ENCODE peak calls at places on chromosomes 12 and 14, in ten cellular contexts. D, U, H, Q, O, P, M, E, X and G are unnamed samples.

GRCh38 chr14:61525293-61526011 is 169.9 kb upstream of the HIF1A start:
- DNase-seq in D (no peak), U (no peak), H (peak; percentile 87), Q (no peak), O (peak; percentile 63), P (no peak), M (peak; percentile 65), E (peak; percentile 67), X (peak; percentile 64), G (peak; percentile 100)

GRCh38 chr12:32533971-32534590 is 134.7 kb downstream of the FGD4 start:
- DNase-seq in D (peak; percentile 52), U (peak; percentile 5), H (peak; percentile 97), Q (peak; percentile 24), O (peak; percentile 79), P (no peak), M (peak; percentile 97), E (peak; percentile 95), X (peak; percentile 53), G (peak; percentile 77)

GRCh38 chr12:25698782-25699181 is 145.7 kb upstream of the LMNTD1 start:
- DNase-seq in D (no peak), U (no peak), H (peak; percentile 37), Q (no peak), O (no peak), P (no peak), M (no peak), E (no peak), X (no peak), G (no peak)

GRCh38 chr12:5171701-5172100 is 128.0 kb downstream of the KCNA5 start:
- DNase-seq in D (peak; percentile 84), U (peak; percentile 2), H (peak; percentile 36), Q (peak; percentile 72), O (peak; percentile 34), P (no peak), M (peak; percentile 76), E (peak; percentile 57), X (no peak), G (peak; percentile 54)

GRCh38 chr12:65895759-65896656 is 71.7 kb downstream of the HMGA2 start:
- DNase-seq in D (peak; percentile 88), U (no peak), H (peak; percentile 55), Q (peak; percentile 89), O (no peak), P (no peak), M (no peak), E (no peak), X (no peak), G (no peak)

GRCh38 chr14:88005978-88006851 is 1.3 kb downstream of the GPR65 start:
- DNase-seq in D (no peak), U (no peak), H (peak; percentile 46), Q (no peak), O (no peak), P (no peak), M (peak; percentile 15), E (no peak), X (no peak), G (no peak)

GRCh38 chr12:52724384-52724783 is 21.1 kb upstream of the KRT77 start:
- DNase-seq in D (no peak), U (no peak), H (no peak), Q (no peak), O (no peak), P (no peak), M (no peak), E (no peak), X (no peak), G (no peak)

GRCh38 chr14:64825498-64825897 is 54.2 kb downstream of the SPTB start:
- DNase-seq in D (no peak), U (no peak), H (no peak), Q (no peak), O (no peak), P (no peak), M (no peak), E (no peak), X (no peak), G (no peak)

GRCh38 chr12:106717671-106718070 is 56.8 kb upstream of the RIC8B start:
- DNase-seq in D (no peak), U (no peak), H (no peak), Q (no peak), O (no peak), P (no peak), M (no peak), E (no peak), X (no peak), G (no peak)

GRCh38 chr12:106722854-106723253 is 51.6 kb upstream of the RIC8B start:
- DNase-seq in D (peak; percentile 69), U (no peak), H (no peak), Q (peak; percentile 76), O (no peak), P (no peak), M (no peak), E (no peak), X (no peak), G (no peak)

GRCh38 chr12:106721931-106722330 is 52.6 kb upstream of the RIC8B start:
- DNase-seq in D (no peak), U (no peak), H (no peak), Q (no peak), O (no peak), P (no peak), M (no peak), E (no peak), X (no peak), G (no peak)

GRCh38 chr12:106720696-106721095 is 53.8 kb upstream of the RIC8B start:
- DNase-seq in D (no peak), U (no peak), H (no peak), Q (no peak), O (no peak), P (no peak), M (no peak), E (no peak), X (no peak), G (no peak)

GRCh38 chr12:106719879-106720278 is 54.6 kb upstream of the RIC8B start:
- DNase-seq in D (no peak), U (no peak), H (no peak), Q (no peak), O (no peak), P (no peak), M (no peak), E (no peak), X (no peak), G (no peak)
- TF ChIP-seq CTCF in D (no peak), U (no peak), H (no peak), Q (no peak), O (no peak), P (no peak), M (no peak), E (no peak), X (no peak), G (no peak)

DNA sequence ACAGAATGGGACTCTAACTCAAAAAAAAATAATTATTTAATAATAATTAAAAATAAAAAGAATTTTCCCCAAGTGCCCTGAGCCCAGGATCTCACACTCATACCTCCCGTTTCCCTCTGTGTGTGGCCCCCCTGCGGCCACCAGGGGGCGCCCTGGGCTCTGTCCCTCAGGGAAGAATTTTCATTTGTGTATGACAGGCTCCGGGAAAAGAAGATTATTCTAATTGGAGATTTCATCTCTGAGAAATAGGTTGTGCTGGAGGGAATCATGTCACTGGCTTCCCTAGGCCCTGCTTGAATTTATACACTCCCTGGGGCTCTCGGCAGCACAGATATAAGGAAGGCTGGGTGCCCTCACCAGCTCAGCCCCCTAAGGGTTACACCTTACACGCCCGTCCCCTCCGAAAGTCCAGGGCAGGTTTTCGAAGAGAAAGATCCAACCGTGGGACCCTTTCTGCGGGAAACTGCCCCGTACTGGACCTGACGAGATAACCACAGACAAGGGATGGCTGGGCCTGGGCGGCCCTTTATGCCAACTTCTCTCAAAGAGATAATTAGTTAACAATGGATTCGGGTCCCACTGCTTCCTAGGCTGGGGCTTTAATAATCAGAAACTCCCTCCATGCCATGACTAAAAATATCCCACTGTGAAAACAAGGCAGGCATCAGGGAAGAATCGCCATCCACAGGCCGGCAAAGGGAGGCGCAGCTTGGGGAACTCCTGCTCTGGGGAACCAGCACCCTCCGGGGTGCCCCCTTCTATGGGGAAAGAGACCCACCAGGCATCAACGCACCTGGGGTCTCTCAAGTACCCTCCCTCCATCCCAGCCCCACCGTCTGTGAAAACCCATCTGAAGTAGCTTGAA is 80.7 kb downstream of the KDM2B start:
- DNase-seq in D (peak; percentile 76), U (no peak), H (peak; percentile 15), Q (peak; percentile 81), O (no peak), P (peak; percentile 80), M (peak; percentile 56), E (peak; percentile 76), X (peak; percentile 77), G (peak; percentile 62)
- H3K4me3 ChIP-seq in D (no peak overlapping the region), U (no peak overlapping the region), H (no peak overlapping the region), Q (no peak overlapping the region), O (no peak overlapping the region), P (peak overlapping the region; percentile 58), M (no peak overlapping the region), E (peak overlapping the region; percentile 8), X (no peak overlapping the region), G (no peak overlapping the region)

DNA sequence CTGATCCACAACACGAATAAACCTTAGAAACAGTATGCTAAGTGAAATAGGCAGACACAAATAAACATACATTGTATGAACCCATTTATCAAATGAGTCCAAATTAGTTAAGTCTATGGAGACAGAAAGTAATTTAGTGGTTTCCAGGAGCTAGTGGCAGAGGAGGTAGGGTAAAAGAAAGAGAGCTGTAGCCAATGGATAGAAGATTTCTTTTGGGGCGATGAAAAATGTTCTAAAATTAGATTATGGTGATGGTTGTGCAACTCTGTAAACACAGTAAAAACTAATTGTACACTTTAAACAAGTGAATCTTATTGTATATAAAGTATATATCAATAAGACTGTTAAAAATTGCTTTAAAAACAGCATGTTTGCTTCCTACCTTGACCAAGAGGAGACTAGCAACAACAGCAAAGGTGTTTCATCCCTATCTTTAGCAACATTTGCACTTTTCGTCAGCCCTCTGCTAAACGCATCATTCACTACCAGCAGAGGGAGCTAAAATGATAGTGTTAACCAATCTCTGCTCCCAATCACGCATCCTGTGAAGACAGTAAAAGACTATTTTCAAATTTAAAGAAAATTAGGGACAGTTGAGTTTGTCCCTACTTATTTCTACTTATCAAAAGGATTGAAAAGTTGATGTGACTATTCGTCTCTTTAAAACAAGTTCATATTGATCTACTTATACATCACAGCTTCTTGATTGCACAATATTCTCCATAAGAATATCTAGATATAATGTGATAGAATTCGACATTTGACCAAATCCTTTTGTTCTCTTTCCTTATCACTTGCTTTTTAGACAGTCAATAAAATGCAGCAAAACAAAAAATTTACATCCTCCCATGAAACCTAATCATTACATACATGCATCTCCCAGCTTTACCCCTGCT is 24.0 kb upstream of the LGR5 start:
- DNase-seq in D (peak; percentile 86), U (peak; percentile 45), H (peak; percentile 25), Q (peak; percentile 82), O (no peak), P (no peak), M (peak; percentile 57), E (peak; percentile 54), X (peak; percentile 55), G (peak; percentile 70)
- TF ChIP-seq CTCF in D (peak; percentile 91), U (peak; percentile 76), H (peak; percentile 82), Q (peak; percentile 88), O (peak; percentile 75), P (peak; percentile 88), M (peak; percentile 96), E (peak; percentile 80), X (peak; percentile 52), G (peak; percentile 85)

DNA sequence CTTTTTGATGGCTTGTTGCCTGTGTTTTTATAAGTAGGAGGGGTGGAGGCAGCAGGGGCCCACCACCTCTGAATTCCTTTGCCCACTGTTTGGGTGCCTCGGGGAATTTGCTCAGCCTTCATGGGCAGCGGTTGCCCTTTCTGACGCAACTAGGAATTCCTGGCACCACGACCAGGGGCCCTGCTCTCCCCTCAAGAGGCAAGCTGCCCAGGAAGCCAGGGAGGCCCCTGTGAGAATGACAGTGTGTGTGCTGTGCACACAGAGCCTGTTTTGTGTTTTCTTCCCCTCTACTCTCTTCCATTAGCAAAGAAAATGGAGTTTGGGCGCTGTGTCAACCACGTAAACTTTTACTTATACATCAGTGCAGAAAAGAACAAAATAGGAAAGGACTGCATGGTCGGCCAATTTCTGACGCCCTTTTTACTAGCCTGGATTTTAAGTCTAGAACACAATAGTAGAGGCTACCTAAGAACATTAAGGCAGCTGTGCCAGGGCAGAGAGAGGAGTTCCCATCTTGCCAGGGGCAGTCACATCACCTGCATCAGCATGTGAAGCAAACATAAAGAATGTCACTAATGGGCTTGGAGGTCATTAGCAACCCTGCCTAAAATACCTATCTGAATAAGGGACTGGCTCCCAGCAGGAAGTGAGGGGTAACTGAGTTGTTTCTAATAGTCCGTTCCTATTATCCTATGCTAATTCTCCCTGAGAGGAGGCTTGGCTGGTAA is 17.9 kb upstream of the PTGR2 start:
- DNase-seq in D (peak; percentile 74), U (no peak), H (peak; percentile 75), Q (peak; percentile 23), O (no peak), P (no peak), M (peak; percentile 78), E (peak; percentile 84), X (no peak), G (peak; percentile 6)
- H3K4me3 ChIP-seq in D (no peak overlapping the region), U (no peak overlapping the region), H (peak overlapping the region; percentile 31), Q (no peak overlapping the region), O (no peak overlapping the region), P (no peak overlapping the region), M (no peak overlapping the region), E (no peak overlapping the region), X (no peak overlapping the region), G (no peak overlapping the region)